ENCODE peak calls at places on chromosome 22, in five cellular contexts. Q is fibroblast of the aortic adventitia, U is choroid plexus epithelial cell, T is cardiac fibroblast, C is lung. I is an unnamed sample.

GRCh38 chr22:33461698-33462434 is 403.7 kb upstream of the SYN3 start:
- DNase-seq in C (no peak), T (no peak), Q (no peak), U (no peak), I (no peak)

GRCh38 chr22:35961480-35961902 is 67.1 kb downstream of the RBFOX2 start:
- DNase-seq in U (peak; percentile 61), Q (peak; percentile 88), T (peak; percentile 91), C (peak; percentile 29), I (peak; percentile 82)

GRCh38 chr22:43479962-43480361 is 68.1 kb downstream of the MPPED1 start:
- DNase-seq in C (no peak), T (no peak), U (no peak), Q (no peak), I (no peak)

GRCh38 chr22:35883028-35883620 is 145.5 kb downstream of the RBFOX2 start:
- DNase-seq in U (peak; percentile 39), T (peak; percentile 62), Q (peak; percentile 55), C (no peak), I (peak; percentile 45)

GRCh38 chr22:21674611-21675010 is 8.8 kb downstream of the PPIL2 start:
- DNase-seq in C (no peak), U (no peak), T (no peak), Q (no peak), I (no peak)

GRCh38 chr22:36365020-36365411 is 22.8 kb downstream of the MYH9 start:
- DNase-seq in C (no peak), Q (peak; percentile 95), U (peak; percentile 88), T (peak; percentile 93), I (peak; percentile 97)

GRCh38 chr22:32342977-32343376 is 14.7 kb upstream of the RFPL3 start:
- DNase-seq in U (no peak), T (no peak), Q (no peak), C (no peak), I (no peak)

GRCh38 chr22:33811686-33812085 is 108.6 kb downstream of the LARGE1 start:
- DNase-seq in Q (peak; percentile 90), C (no peak), T (peak; percentile 74), U (peak; percentile 37), I (no peak)

GRCh38 chr22:48406161-48406560 is 1421.5 kb downstream of the BRD1 start:
- DNase-seq in T (no peak), C (no peak), Q (no peak), U (no peak), I (no peak)

GRCh38 chr22:24119476-24119875 is 61.8 kb upstream of the SUSD2 start:
- DNase-seq in Q (no peak), U (no peak), T (no peak), C (no peak), I (no peak)

GRCh38 chr22:44182591-44183588 is 2.2 kb downstream of the PARVG start:
- DNase-seq in Q (no peak), C (peak; percentile 65), T (no peak), U (no peak), I (no peak)

GRCh38 chr22:44918925-44919392 is 90.8 kb downstream of the PHF21B start:
- DNase-seq in T (no peak), U (no peak), C (no peak), Q (no peak), I (no peak)

GRCh38 chr22:38103641-38104040 is 6.8 kb downstream of the BAIAP2L2 start:
- DNase-seq in T (no peak), Q (no peak), U (no peak), C (no peak), I (no peak)

GRCh38 chr22:19448076-19448607 is 631 bp upstream of the C22orf39 start:
- DNase-seq in U (peak; percentile 92), Q (peak; percentile 65), C (peak; percentile 35), T (peak; percentile 77), I (peak; percentile 68)

GRCh38 chr22:35023692-35024363 is 42.1 kb upstream of the ISX start:
- DNase-seq in U (peak; percentile 36), Q (peak; percentile 4), C (peak; percentile 60), T (peak; percentile 43), I (peak; percentile 6)

GRCh38 chr22:39185601-39186012 is 33.1 kb upstream of the CBX7 start:
- DNase-seq in Q (peak; percentile 84), U (peak; percentile 46), C (peak; percentile 48), T (peak; percentile 93), I (no peak)
- TF ChIP-seq CTCF in Q (peak; percentile 66), U (peak; percentile 62), C (peak; percentile 16), T (peak; percentile 51), I (peak; percentile 27)

DNA sequence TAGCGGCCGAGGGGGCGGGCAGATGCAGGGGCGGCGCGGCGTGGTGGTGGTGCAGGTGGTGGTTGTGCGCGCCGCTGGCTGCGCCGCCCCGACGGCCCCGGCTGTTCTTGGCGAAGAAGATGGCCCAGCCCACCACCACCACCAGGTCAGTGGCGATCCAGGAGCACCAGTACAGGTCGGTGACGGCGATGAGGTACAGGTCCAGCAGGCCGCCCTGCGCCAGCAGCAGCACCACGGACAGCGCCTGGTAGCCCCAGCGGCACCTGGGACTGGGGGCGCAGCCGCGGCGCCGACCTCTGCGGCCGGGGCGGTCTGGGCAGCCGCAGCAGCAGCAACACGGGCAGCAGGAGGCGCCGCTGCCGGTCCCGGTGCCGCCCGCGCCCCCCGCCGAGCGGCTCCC is 879 bp downstream of the TMEM121B start:
- DNase-seq in T (peak; percentile 54), U (peak; percentile 50), C (no peak), Q (peak; percentile 22), I (peak; percentile 29)
- H3K4me3 ChIP-seq in T (no peak overlapping the region), U (no peak overlapping the region), C (peak overlapping the region; percentile 24), Q (peak overlapping the region; percentile 28), I (no peak overlapping the region)

GRCh38 chr22:17634696-17635095 is 3.9 kb upstream of the BCL2L13 start:
- DNase-seq in U (no peak), T (no peak), C (no peak), Q (no peak), I (no peak)

GRCh38 chr22:17637490-17638181 is 921 bp upstream of the BCL2L13 start:
- DNase-seq in C (no peak), Q (no peak), T (no peak), U (no peak), I (no peak)

GRCh38 chr22:17638182-17638431 is 450 bp upstream of the BCL2L13 start:
- DNase-seq in Q (no peak), T (no peak), C (no peak), U (no peak), I (no peak)

GRCh38 chr22:17633998-17634323 is 4.6 kb upstream of the BCL2L13 start:
- DNase-seq in U (no peak), Q (no peak), C (no peak), T (no peak), I (no peak)

GRCh38 chr22:17638432-17639237 is at the start of gene BCL2L13:
- DNase-seq in C (peak; percentile 94), Q (peak; percentile 81), U (peak; percentile 95), T (peak; percentile 94), I (peak; percentile 89)
- TF ChIP-seq CTCF in C (no peak), Q (peak; percentile 20), U (no peak), T (no peak), I (no peak)

GRCh38 chr22:31085493-31085824 is 4.3 kb downstream of the SMTN start:
- DNase-seq in C (no peak), Q (no peak), U (no peak), T (peak; percentile 54), I (no peak)
- H3K4me3 ChIP-seq in C (peak overlapping the region; percentile 62), Q (peak overlapping the region; percentile 79), U (peak overlapping the region; percentile 80), T (peak overlapping the region; percentile 90), I (peak overlapping the region; percentile 66)

GRCh38 chr22:41659941-41660340 is 28.7 kb downstream of the SNU13 start:
- DNase-seq in T (no peak), C (no peak), U (no peak), Q (no peak), I (no peak)

GRCh38 chr22:41664490-41664889 is 24.2 kb downstream of the SNU13 start:
- DNase-seq in Q (no peak), T (no peak), C (no peak), U (no peak), I (no peak)

GRCh38 chr22:41660416-41660815 is 28.3 kb downstream of the SNU13 start:
- DNase-seq in T (peak; percentile 8), U (peak; percentile 8), C (no peak), Q (no peak), I (no peak)

GRCh38 chr22:41661088-41661487 is 27.6 kb downstream of the SNU13 start:
- DNase-seq in C (no peak), Q (no peak), T (no peak), U (peak; percentile 13), I (no peak)

GRCh38 chr22:41661713-41662112 is 27.0 kb downstream of the SNU13 start:
- DNase-seq in Q (no peak), C (no peak), U (no peak), T (no peak), I (no peak)
- TF ChIP-seq CTCF in Q (no peak), C (no peak), U (no peak), T (no peak), I (no peak)

DNA sequence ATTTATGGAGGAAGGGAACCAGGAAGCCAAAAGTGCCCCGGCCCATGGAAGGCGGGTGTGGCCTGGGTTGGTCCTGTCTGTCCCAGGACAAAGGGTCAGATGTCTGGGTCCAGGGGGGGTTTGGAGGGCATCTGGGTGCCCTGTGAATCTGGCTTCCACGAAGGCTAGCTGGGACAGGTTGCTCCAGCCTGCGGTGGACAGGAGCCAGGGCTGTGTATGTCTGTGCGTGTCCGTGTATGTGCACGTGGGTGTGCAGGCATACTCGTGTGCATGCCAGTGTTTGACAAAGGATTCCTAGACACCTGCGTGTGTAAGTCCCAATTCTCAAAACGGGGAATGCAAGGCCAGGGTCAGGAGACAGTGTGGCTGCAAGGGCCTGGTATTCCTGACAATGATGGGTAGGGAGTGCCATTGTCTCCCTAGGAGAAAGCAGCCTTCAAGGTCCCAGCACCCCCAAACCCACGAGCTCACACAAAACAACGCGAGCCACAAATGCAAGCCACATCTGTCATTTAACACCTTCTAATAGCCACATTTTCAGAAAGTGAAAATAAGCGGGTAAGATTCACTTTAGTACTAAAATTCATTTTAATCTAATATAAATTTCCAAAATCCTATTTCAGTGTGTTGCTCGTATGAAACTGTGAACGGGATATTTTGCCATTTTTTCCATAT is 78.4 kb upstream of the WNT7B start:
- DNase-seq in U (no peak), Q (peak; percentile 48), T (no peak), C (peak; percentile 40), I (peak; percentile 18)
- H3K4me3 ChIP-seq in U (no peak overlapping the region), Q (peak overlapping the region; percentile 71), T (peak overlapping the region; percentile 69), C (peak overlapping the region; percentile 32), I (peak overlapping the region; percentile 47)

GRCh38 chr22:30694638-30695350 is at the start of gene OSBP2:
- DNase-seq in T (no peak), Q (no peak), C (peak; percentile 30), U (no peak), I (no peak)
- TF ChIP-seq CTCF in T (no peak), Q (no peak), C (no peak), U (no peak), I (no peak)

GRCh38 chr22:49713003-49713402 is 114.7 kb downstream of the BRD1 start:
- DNase-seq in U (no peak), Q (no peak), T (no peak), C (no peak), I (no peak)

GRCh38 chr22:49712195-49712791 is 115.4 kb downstream of the BRD1 start:
- DNase-seq in T (peak; percentile 7), C (no peak), Q (no peak), U (no peak), I (no peak)

GRCh38 chr22:49709464-49709863 is 118.2 kb downstream of the BRD1 start:
- DNase-seq in U (no peak), Q (no peak), C (no peak), T (no peak), I (no peak)

GRCh38 chr22:49715450-49715849 is 112.2 kb downstream of the BRD1 start:
- DNase-seq in C (no peak), Q (no peak), U (peak; percentile 5), T (no peak), I (no peak)

GRCh38 chr22:49710746-49711145 is 116.9 kb downstream of the BRD1 start:
- DNase-seq in Q (no peak), C (no peak), U (no peak), T (no peak), I (no peak)
- H3K4me3 ChIP-seq in Q (no peak overlapping the region), C (no peak overlapping the region), U (no peak overlapping the region), T (no peak overlapping the region), I (no peak overlapping the region)

I was measured in astrocyte of the spinal cord.